ENCODE peak calls at places on chromosome 16, in five cellular contexts. One of them, this sample, is unnamed.

GRCh38 chr16:23510154-23510914 is at the start of gene GGA2:
- DNase-seq in effector memory CD8-positive, alpha-beta T cell: peak
- DNase-seq in tibial artery: peak
- DNase-seq in effector memory CD4-positive, alpha-beta T cell: peak
- DNase-seq in GM12891: peak
- DNase-seq in this sample: peak

GRCh38 chr16:86823895-86824671 is 245.7 kb downstream of the FOXL1 start:
- DNase-seq in effector memory CD4-positive, alpha-beta T cell: no peak
- DNase-seq in GM12891: no peak
- DNase-seq in tibial artery: no peak
- DNase-seq in effector memory CD8-positive, alpha-beta T cell: no peak
- DNase-seq in this sample: no peak

GRCh38 chr16:12171206-12171605 is 194.7 kb downstream of the SNX29 start:
- DNase-seq in effector memory CD4-positive, alpha-beta T cell: no peak
- DNase-seq in tibial artery: no peak
- DNase-seq in effector memory CD8-positive, alpha-beta T cell: no peak
- DNase-seq in GM12891: no peak
- DNase-seq in this sample: no peak

GRCh38 chr16:72536673-72537435 is 364.9 kb upstream of the PMFBP1 start:
- DNase-seq in tibial artery: no peak
- DNase-seq in effector memory CD8-positive, alpha-beta T cell: no peak
- DNase-seq in effector memory CD4-positive, alpha-beta T cell: no peak
- DNase-seq in GM12891: no peak
- DNase-seq in this sample: no peak

GRCh38 chr16:1912215-1912543 is 6.0 kb downstream of the HS3ST6 start:
- DNase-seq in effector memory CD8-positive, alpha-beta T cell: no peak
- DNase-seq in effector memory CD4-positive, alpha-beta T cell: no peak
- DNase-seq in tibial artery: no peak
- DNase-seq in GM12891: no peak
- DNase-seq in this sample: no peak

GRCh38 chr16:12917653-12918052 is 16.3 kb downstream of the SHISA9 start:
- DNase-seq in effector memory CD8-positive, alpha-beta T cell: no peak
- DNase-seq in effector memory CD4-positive, alpha-beta T cell: no peak
- DNase-seq in GM12891: no peak
- DNase-seq in tibial artery: no peak
- DNase-seq in this sample: no peak

GRCh38 chr16:10200823-10201571 is 18.8 kb upstream of the GRIN2A start:
- DNase-seq in effector memory CD8-positive, alpha-beta T cell: no peak
- DNase-seq in GM12891: no peak
- DNase-seq in effector memory CD4-positive, alpha-beta T cell: no peak
- DNase-seq in tibial artery: no peak
- DNase-seq in this sample: no peak

GRCh38 chr16:50815382-50815781 is 73.5 kb downstream of the CYLD start:
- DNase-seq in GM12891: no peak
- DNase-seq in tibial artery: no peak
- DNase-seq in effector memory CD4-positive, alpha-beta T cell: no peak
- DNase-seq in effector memory CD8-positive, alpha-beta T cell: no peak
- DNase-seq in this sample: no peak

GRCh38 chr16:56985288-56985961 is 3.9 kb upstream of the NLRC5 start:
- DNase-seq in tibial artery: peak
- DNase-seq in effector memory CD8-positive, alpha-beta T cell: no peak
- DNase-seq in GM12891: no peak
- DNase-seq in effector memory CD4-positive, alpha-beta T cell: no peak
- DNase-seq in this sample: peak

This sample was measured in GM13976.